ENCODE peak calls at places on chromosomes 3 and 15, in nine cellular contexts. J is cardiac muscle cell, D is OCI-LY7, U is suprapubic skin, Q is SK-N-SH, I is mammary epithelial cell, S is prostate gland, P is lower lobe of right lung, A is H9. T is an unnamed sample.

GRCh38 chr15:40928351-40928974 is 677 bp upstream of the DLL4 start:
- DNase-seq in I (peak), Q (no peak), D (no peak), A (peak), S (no peak), P (no peak), J (no peak), U (no peak), T (no peak)

GRCh38 chr3:132317229-132317948 is at the start of gene ACP3:
- DNase-seq in U (no peak), I (peak), D (peak), A (peak), J (peak), Q (no peak), P (peak), S (peak), T (no peak)

GRCh38 chr15:83205725-83206324 is 1.8 kb downstream of the HDGFL3 start:
- DNase-seq in U (no peak), D (peak), I (no peak), J (peak), A (no peak), P (no peak), Q (peak), S (no peak), T (no peak)

GRCh38 chr3:72347819-72348319 is 500.4 kb downstream of the SHQ1 start:
- DNase-seq in I (peak), S (peak), Q (no peak), A (peak), D (no peak), J (no peak), P (peak), U (peak), T (no peak)

GRCh38 chr15:62498711-62499110 is 333.6 kb upstream of the C2CD4B start:
- DNase-seq in U (no peak), P (no peak), D (no peak), J (no peak), I (no peak), A (no peak), S (no peak), Q (no peak), T (no peak)

GRCh38 chr15:31551323-31551722 is 224.7 kb downstream of the KLF13 start:
- DNase-seq in A (no peak), Q (no peak), I (peak), P (no peak), D (no peak), J (no peak), S (no peak), U (no peak), T (no peak)

GRCh38 chr15:35078221-35078915 is 6.7 kb downstream of the NANOGP8 start:
- DNase-seq in J (peak), A (peak), P (no peak), S (peak), D (peak), U (no peak), Q (peak), I (peak), T (peak)

GRCh38 chr3:114624676-114625181 is 330.9 kb downstream of the TIGIT start:
- DNase-seq in J (peak), P (peak), D (no peak), Q (peak), A (peak), S (peak), I (peak), U (peak), T (peak)

GRCh38 chr15:101250931-101251829 is 668 bp downstream of the CHSY1 start:
- DNase-seq in P (peak), S (no peak), A (no peak), D (no peak), J (peak), Q (peak), U (peak), I (peak), T (no peak)

GRCh38 chr3:196778755-196779154 is 39.1 kb downstream of the PAK2 start:
- DNase-seq in A (no peak), J (peak), Q (no peak), P (no peak), S (no peak), I (peak), U (no peak), D (no peak), T (no peak)

GRCh38 chr3:113193719-113194118 is 17.6 kb upstream of the BOC start:
- DNase-seq in A (no peak), U (no peak), P (no peak), D (no peak), Q (no peak), J (no peak), S (no peak), I (no peak), T (no peak)

GRCh38 chr3:172303181-172303580 is 145.1 kb downstream of the GHSR start:
- DNase-seq in A (no peak), I (no peak), D (no peak), P (no peak), J (peak), S (no peak), U (no peak), Q (no peak), T (no peak)

GRCh38 chr15:57861039-57861638 is 154.6 kb downstream of the POLR2M start:
- DNase-seq in J (peak), U (no peak), A (no peak), P (no peak), Q (peak), D (peak), S (peak), I (peak), T (peak)

GRCh38 chr15:66766282-66767228 is 64.5 kb downstream of the SMAD6 start:
- DNase-seq in S (no peak), J (peak), I (peak), Q (no peak), P (no peak), U (no peak), A (no peak), D (no peak), T (no peak)

GRCh38 chr3:66437341-66437929 is 63.4 kb downstream of the LRIG1 start:
- DNase-seq in S (no peak), A (no peak), P (no peak), U (no peak), Q (no peak), D (no peak), I (peak), J (no peak), T (no peak)

GRCh38 chr3:46935168-46935858 is 41.2 kb downstream of the CCDC12 start:
- DNase-seq in A (peak), I (peak), D (no peak), P (peak), Q (peak), J (peak), S (peak), U (no peak), T (peak)

GRCh38 chr3:2628117-2628516 is 482.1 kb downstream of the IL5RA start:
- DNase-seq in P (no peak), Q (no peak), A (peak), J (no peak), U (no peak), D (no peak), I (no peak), S (no peak), T (no peak)

GRCh38 chr3:197554562-197555280 is 1.0 kb downstream of the BDH1 start:
- DNase-seq in U (peak), D (peak), Q (peak), S (peak), P (peak), J (peak), A (peak), I (peak), T (peak)

GRCh38 chr3:151949706-151950105 is 76.3 kb downstream of the SUCNR1 start:
- DNase-seq in J (no peak), P (no peak), D (no peak), U (no peak), A (no peak), S (no peak), I (peak), Q (no peak), T (no peak)

GRCh38 chr3:171715155-171715554 is 95.1 kb downstream of the PLD1 start:
- DNase-seq in J (no peak), I (no peak), Q (no peak), D (no peak), A (no peak), U (no peak), S (no peak), P (no peak), T (no peak)

GRCh38 chr15:57418640-57419039 is 42.3 kb downstream of the CGNL1 start:
- DNase-seq in P (no peak), U (no peak), I (no peak), S (no peak), J (no peak), Q (no peak), A (no peak), D (no peak), T (no peak)

GRCh38 chr15:37125143-37125542 is 24.8 kb upstream of the MEIS2 start:
- DNase-seq in D (no peak), J (peak), S (no peak), A (no peak), I (no peak), U (no peak), P (no peak), Q (no peak), T (no peak)

GRCh38 chr3:44803298-44803697 is 41.7 kb downstream of the KIF15 start:
- DNase-seq in D (no peak), U (no peak), Q (no peak), S (no peak), P (no peak), J (no peak), A (no peak), I (no peak), T (no peak)

GRCh38 chr3:44802006-44802405 is 40.4 kb downstream of the KIF15 start:
- DNase-seq in U (no peak), Q (no peak), P (no peak), A (no peak), J (no peak), S (no peak), D (no peak), I (no peak), T (no peak)

GRCh38 chr3:44805960-44806359 is 44.4 kb downstream of the KIF15 start:
- DNase-seq in D (no peak), A (no peak), S (no peak), Q (peak), P (no peak), I (no peak), U (no peak), J (no peak), T (no peak)
- TF ChIP-seq CTCF in D (peak), A (peak), S (no peak), Q (no peak), P (no peak), I (no peak), U (no peak), J (no peak), T (no peak)

GRCh38 chr3:64223809-64224570 is 1.3 kb downstream of the PRICKLE2 start:
- DNase-seq in S (no peak), I (no peak), U (no peak), Q (no peak), P (no peak), D (peak), J (peak), A (no peak), T (no peak)
- H3K27ac ChIP-seq in S (no peak), I (no peak), U (peak), Q (no peak), P (no peak), D (peak), J (no peak), A (no peak), T (no peak)

DNA sequence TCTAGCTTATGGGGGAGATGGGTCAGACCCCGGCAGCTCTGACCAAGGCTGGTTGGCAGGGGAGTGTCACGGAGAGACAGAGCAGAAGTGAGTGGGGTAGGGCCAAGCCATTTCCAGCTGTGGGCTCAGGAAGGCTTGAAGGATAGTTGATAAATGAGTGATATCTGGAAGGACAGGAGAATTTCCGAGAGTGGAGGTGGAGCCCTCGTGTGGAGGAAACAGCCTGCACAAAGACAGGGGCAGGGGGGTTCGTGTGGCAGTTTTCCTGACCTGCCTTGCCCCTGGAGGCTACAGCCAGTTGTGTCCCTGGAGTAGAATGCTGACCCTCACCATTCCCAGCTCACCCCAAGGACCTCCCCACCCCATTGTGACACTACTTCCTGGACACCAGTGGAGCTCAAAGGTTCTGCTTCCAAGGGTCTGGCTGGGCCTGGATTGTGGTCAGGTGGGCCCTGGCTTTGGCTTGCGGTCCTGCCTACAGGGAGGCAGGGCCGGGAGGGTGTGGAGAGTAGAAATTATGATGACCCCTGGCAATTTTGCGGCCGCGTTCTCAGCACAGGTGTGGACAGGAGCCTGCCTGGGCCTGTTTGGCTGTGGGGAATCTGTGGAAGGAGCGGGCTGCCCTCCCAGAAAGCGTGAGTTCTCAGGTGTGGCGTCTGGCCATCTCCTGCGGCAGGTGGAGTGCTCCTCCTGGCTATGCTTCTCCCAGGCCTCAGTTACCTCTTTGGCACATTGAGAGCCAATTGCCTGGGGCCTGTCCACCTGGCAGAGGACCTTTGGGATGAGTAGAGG is at the start of gene SLC22A14:
- DNase-seq in A (peak), I (peak), D (no peak), J (no peak), U (no peak), S (no peak), P (no peak), Q (no peak), T (no peak)
- TF ChIP-seq CTCF in A (peak), I (peak), D (peak), J (peak), U (no peak), S (no peak), P (no peak), Q (peak), T (no peak)

GRCh38 chr3:165191476-165191875 is 4.7 kb downstream of the SLITRK3 start:
- DNase-seq in Q (no peak), D (no peak), A (no peak), U (no peak), S (no peak), I (no peak), J (no peak), P (no peak), T (no peak)
- H3K27ac ChIP-seq in Q (no peak), D (no peak), A (no peak), U (no peak), S (no peak), I (no peak), J (no peak), P (no peak), T (no peak)

GRCh38 chr15:65101891-65102708 is 12.9 kb downstream of the UBAP1L start:
- DNase-seq in I (no peak), U (no peak), D (no peak), P (no peak), J (no peak), A (peak), Q (no peak), S (no peak), T (no peak)
- TF ChIP-seq CTCF in I (no peak), U (no peak), D (peak), P (no peak), J (no peak), A (no peak), Q (no peak), S (no peak), T (no peak)

T was measured in Panc1.